ENCODE peak calls at places on chromosomes 3 and 15, in six cellular contexts. T is HEK293T; F is stimulated activated CD8-positive, alpha-beta memory T cell treated with anti-CD3 and anti-CD28 coated beads, Interleukin-15, amount 100 ng/mL, for 4 hours; Y is posterior cingulate gyrus; P is activated CD4-positive, alpha-beta T cell treated with anti-CD3 and anti-CD28 coated beads for 48 hours; U is NCI-H460. C is an unnamed sample.

GRCh38 chr3:163785693-163786092 is 1292.6 kb downstream of the SI start:
- DNase-seq in Y (no peak), U (no peak), F (no peak), T (peak), P (no peak), C (no peak)

GRCh38 chr3:52489453-52489852 is 5.7 kb upstream of the STAB1 start:
- DNase-seq in U (no peak), T (no peak), P (no peak), Y (no peak), F (no peak), C (no peak)

GRCh38 chr15:71313806-71314205 is 198.5 kb downstream of the THSD4 start:
- DNase-seq in U (no peak), Y (no peak), T (no peak), F (no peak), P (no peak), C (no peak)

GRCh38 chr3:152039887-152040286 is 166.4 kb downstream of the SUCNR1 start:
- DNase-seq in U (no peak), F (no peak), P (no peak), T (no peak), Y (no peak), C (no peak)

GRCh38 chr3:45785626-45786150 is 10.6 kb downstream of the SLC6A20 start:
- DNase-seq in T (no peak), U (no peak), P (no peak), Y (no peak), F (no peak), C (no peak)

GRCh38 chr15:69498987-69499386 is 46.4 kb downstream of the RPLP1 start:
- DNase-seq in P (no peak), F (no peak), U (no peak), T (no peak), Y (no peak), C (no peak)

GRCh38 chr3:168532135-168532534 is 436.4 kb upstream of the GOLIM4 start:
- DNase-seq in P (no peak), T (no peak), U (no peak), F (no peak), Y (no peak), C (no peak)

GRCh38 chr3:154954750-154955149 is 125.4 kb upstream of the MME start:
- DNase-seq in F (no peak), P (no peak), T (peak), Y (no peak), U (no peak), C (no peak)

GRCh38 chr3:155302476-155302875 is 9.0 kb upstream of the STRIT1 start:
- DNase-seq in Y (no peak), T (no peak), F (no peak), P (no peak), U (no peak), C (no peak)

GRCh38 chr3:29758108-29759020 is 477.5 kb downstream of the RBMS3 start:
- DNase-seq in U (peak), T (no peak), P (no peak), Y (no peak), F (no peak), C (no peak)

GRCh38 chr15:67792250-67792942 is 32.9 kb upstream of the SKOR1 start:
- DNase-seq in T (peak), Y (no peak), P (no peak), F (no peak), U (no peak), C (no peak)